ENCODE peak calls at places on chromosome 7, in ten cellular contexts. P is EL; L is caudate nucleus; O is SK-MEL-5; F is activated CD4-positive, alpha-beta T cell treated with anti-CD3 and anti-CD28 coated beads, Interleukin-2, amount 50 U/mL, for 24 hours; G is Panc1; E is CD8-positive, alpha-beta T cell; V is naive thymus-derived CD8-positive, alpha-beta T cell; J is NCI-H1417; Q is NCI-H1105 treated with DMSO at 0.1 percent for 48 hours. Z is an unnamed sample.

GRCh38 chr7:108525327-108525984 is 479 bp downstream of the PNPLA8 start:
- DNase-seq in O (peak), V (no peak), Q (peak), F (no peak), J (peak), E (no peak), L (no peak), P (peak), G (peak), Z (peak)

GRCh38 chr7:115116773-115117715 is 195.2 kb downstream of the MDFIC start:
- DNase-seq in F (no peak), P (no peak), O (no peak), L (no peak), G (no peak), V (no peak), Q (no peak), J (no peak), E (no peak), Z (no peak)

GRCh38 chr7:149296368-149296767 is 34.4 kb downstream of the ZNF783 start:
- DNase-seq in Q (no peak), J (no peak), G (no peak), O (no peak), V (no peak), F (no peak), P (no peak), E (no peak), L (no peak), Z (no peak)

GRCh38 chr7:68306692-68307107 is 1291.6 kb upstream of the AUTS2 start:
- DNase-seq in L (peak), G (no peak), Q (no peak), V (no peak), O (no peak), J (no peak), E (no peak), F (no peak), P (no peak), Z (no peak)

GRCh38 chr7:50799873-50800272 is 17.2 kb upstream of the GRB10 start:
- DNase-seq in Q (no peak), V (no peak), O (no peak), L (no peak), J (no peak), G (no peak), F (no peak), E (no peak), P (no peak), Z (no peak)

GRCh38 chr7:105723582-105723981 is 142.3 kb upstream of the EFCAB10 start:
- DNase-seq in P (no peak), G (no peak), V (no peak), L (no peak), J (peak), Q (peak), F (no peak), E (no peak), O (peak), Z (no peak)

GRCh38 chr7:44767912-44768662 is 19.4 kb downstream of the ZMIZ2 start:
- DNase-seq in P (no peak), G (no peak), J (no peak), L (peak), O (no peak), V (peak), Q (peak), F (no peak), E (no peak), Z (no peak)

GRCh38 chr7:29297194-29297890 is 102.8 kb downstream of the CHN2 start:
- DNase-seq in O (peak), P (no peak), G (no peak), V (no peak), L (no peak), F (no peak), E (no peak), J (no peak), Q (no peak), Z (no peak)

GRCh38 chr7:28187012-28187411 is 6.4 kb upstream of the JAZF1 start:
- DNase-seq in V (no peak), G (no peak), O (no peak), E (no peak), L (no peak), J (peak), P (no peak), F (no peak), Q (no peak), Z (no peak)

GRCh38 chr7:337567-337951 is 47.6 kb downstream of the FOXL3 start:
- DNase-seq in Q (no peak), F (no peak), L (no peak), E (no peak), G (no peak), O (no peak), V (no peak), J (no peak), P (no peak), Z (no peak)

GRCh38 chr7:21427861-21428641 is at the start of gene SP4:
- DNase-seq in V (peak), Q (peak), J (peak), P (peak), G (peak), F (peak), O (peak), E (peak), L (peak), Z (peak)

GRCh38 chr7:38881015-38881414 is 28.0 kb downstream of the VPS41 start:
- DNase-seq in E (no peak), V (no peak), L (no peak), Q (no peak), O (peak), P (no peak), G (no peak), J (no peak), F (no peak), Z (no peak)

GRCh38 chr7:117283371-117283770 is 39.5 kb downstream of the WNT2 start:
- DNase-seq in P (peak), E (no peak), J (no peak), L (no peak), Q (no peak), G (no peak), V (no peak), O (peak), F (no peak), Z (no peak)

GRCh38 chr7:122155566-122155965 is 11.5 kb upstream of the AASS start:
- DNase-seq in P (peak), E (no peak), O (no peak), V (no peak), Q (no peak), F (no peak), J (no peak), L (no peak), G (no peak), Z (no peak)

GRCh38 chr7:37208528-37208927 is 240.1 kb downstream of the ELMO1 start:
- DNase-seq in O (peak), P (peak), Q (peak), E (no peak), V (peak), J (peak), G (peak), L (peak), F (no peak), Z (no peak)

GRCh38 chr7:143510854-143511592 is 33.4 kb downstream of the TAS2R41 start:
- DNase-seq in G (no peak), F (no peak), L (no peak), O (no peak), J (no peak), V (no peak), Q (peak), E (no peak), P (no peak), Z (no peak)

GRCh38 chr7:23471090-23471859 is 984 bp upstream of the IGF2BP3 start:
- DNase-seq in Q (peak), L (no peak), F (no peak), O (peak), G (no peak), J (peak), P (peak), E (no peak), V (peak), Z (no peak)

GRCh38 chr7:157302314-157302711 is 34.5 kb upstream of the DNAJB6 start:
- DNase-seq in E (peak), J (no peak), O (no peak), P (peak), L (no peak), F (peak), Q (no peak), G (no peak), V (peak), Z (peak)

GRCh38 chr7:44622342-44623151 is 16.1 kb downstream of the OGDH start:
- DNase-seq in L (no peak), P (peak), V (no peak), F (no peak), E (no peak), Q (no peak), J (no peak), G (no peak), O (no peak), Z (no peak)

GRCh38 chr7:122675011-122675410 is 23.9 kb downstream of the RNF133 start:
- DNase-seq in F (no peak), L (no peak), O (no peak), P (peak), J (no peak), V (no peak), E (no peak), G (no peak), Q (no peak), Z (no peak)

GRCh38 chr7:27186450-27187157 is 1.6 kb upstream of the HOXA11 start:
- DNase-seq in O (no peak), Q (no peak), J (no peak), V (no peak), E (no peak), P (peak), L (no peak), F (no peak), G (no peak), Z (no peak)

GRCh38 chr7:142581341-142581740 is 167.9 kb upstream of the PRSS1 start:
- DNase-seq in F (no peak), J (no peak), O (peak), L (no peak), E (peak), V (peak), Q (no peak), G (no peak), P (peak), Z (no peak)

GRCh38 chr7:77247206-77247850 is 47.7 kb upstream of the FGL2 start:
- DNase-seq in G (peak), Q (peak), O (peak), L (no peak), P (peak), F (peak), V (peak), J (peak), E (peak), Z (no peak)

GRCh38 chr7:34225193-34225592 is 319.9 kb downstream of the BMPER start:
- DNase-seq in Q (no peak), E (no peak), V (no peak), G (no peak), F (no peak), L (no peak), J (peak), P (no peak), O (no peak), Z (no peak)

GRCh38 chr7:37354661-37355131 is 94.0 kb downstream of the ELMO1 start:
- DNase-seq in J (no peak), V (no peak), P (no peak), Q (no peak), E (no peak), F (peak), G (no peak), L (no peak), O (no peak), Z (no peak)

GRCh38 chr7:100612730-100613446 is 548 bp downstream of the MOSPD3 start:
- DNase-seq in V (peak), F (no peak), L (no peak), E (no peak), Q (no peak), J (no peak), O (peak), G (no peak), P (no peak), Z (no peak)

GRCh38 chr7:77316219-77316978 is 99.8 kb downstream of the GSAP start:
- DNase-seq in J (no peak), E (no peak), V (no peak), O (no peak), P (no peak), Q (no peak), F (no peak), L (no peak), G (no peak), Z (no peak)

GRCh38 chr7:26688936-26689506 is 175.4 kb downstream of the SKAP2 start:
- DNase-seq in O (no peak), L (no peak), Q (no peak), J (no peak), P (no peak), E (no peak), V (no peak), G (no peak), F (no peak), Z (no peak)

GRCh38 chr7:111878788-111879187 is 316.5 kb upstream of the IMMP2L start:
- DNase-seq in E (no peak), F (no peak), G (no peak), L (no peak), J (no peak), Q (no peak), V (no peak), O (no peak), P (no peak), Z (no peak)

GRCh38 chr7:120985130-120985758 is 3.3 kb upstream of the CPED1 start:
- DNase-seq in O (no peak), J (no peak), V (no peak), F (no peak), Q (no peak), P (no peak), L (no peak), E (no peak), G (no peak), Z (no peak)

GRCh38 chr7:38206071-38206470 is 28.0 kb downstream of the STARD3NL start:
- DNase-seq in O (no peak), F (no peak), V (no peak), Q (no peak), L (no peak), G (no peak), E (no peak), P (no peak), J (no peak), Z (no peak)

GRCh38 chr7:50641442-50642405 is 76.5 kb upstream of the DDC start:
- DNase-seq in L (peak), G (no peak), J (no peak), F (no peak), O (peak), P (no peak), Q (no peak), V (no peak), E (no peak), Z (no peak)

GRCh38 chr7:22125436-22125835 is 179.7 kb upstream of the CDCA7L start:
- DNase-seq in E (no peak), G (no peak), F (no peak), O (no peak), Q (no peak), J (no peak), L (no peak), V (no peak), P (no peak), Z (no peak)

GRCh38 chr7:50832744-50833143 is 50.0 kb upstream of the GRB10 start:
- DNase-seq in J (no peak), E (no peak), Q (no peak), O (no peak), G (peak), V (no peak), P (peak), L (no peak), F (peak), Z (peak)

GRCh38 chr7:74587435-74588126 is 69.9 kb upstream of the GTF2I start:
- DNase-seq in G (no peak), E (no peak), V (no peak), J (peak), F (no peak), Q (no peak), P (peak), O (peak), L (no peak), Z (no peak)

GRCh38 chr7:1541431-1542162 is 11.1 kb downstream of the MAFK start:
- DNase-seq in J (no peak), P (no peak), E (no peak), Q (no peak), O (no peak), F (no peak), L (no peak), G (no peak), V (no peak), Z (no peak)

GRCh38 chr7:117673839-117674238 is 194.0 kb downstream of the CFTR start:
- DNase-seq in J (peak), V (no peak), G (no peak), L (no peak), E (no peak), O (peak), P (peak), F (no peak), Q (peak), Z (no peak)

GRCh38 chr7:87111877-87112276 is 40.4 kb upstream of the DMTF1 start:
- DNase-seq in L (no peak), J (no peak), Q (no peak), P (no peak), V (no peak), F (no peak), G (no peak), E (no peak), O (no peak), Z (no peak)

GRCh38 chr7:32093415-32094408 is 23.5 kb upstream of the PDE1C start:
- DNase-seq in E (no peak), J (no peak), O (no peak), F (no peak), Q (no peak), G (no peak), L (no peak), V (no peak), P (peak), Z (peak)

GRCh38 chr7:14040528-14040927 is 51.1 kb upstream of the ETV1 start:
- DNase-seq in E (no peak), V (no peak), F (no peak), J (no peak), P (no peak), O (no peak), G (no peak), Q (no peak), L (no peak), Z (no peak)

Z was measured in epithelial cell of prostate.